ENCODE peak calls at places on chromosome 18, in four cellular contexts. One of them, this sample, is unnamed.

GRCh38 chr18:44859751-44860458 is 179.2 kb downstream of the SETBP1 start:
- DNase-seq in activated naive CD4-positive, alpha-beta T cell treated with anti-CD3 and anti-CD28 coated beads, Interleukin-2, amount 50 U/mL, for 72 hours: no peak
- DNase-seq in astrocyte of the hippocampus: no peak
- DNase-seq in SW 1271: no peak
- DNase-seq in this sample: no peak

GRCh38 chr18:56575819-56576663 is 62.4 kb downstream of the TXNL1 start:
- DNase-seq in SW 1271: no peak
- DNase-seq in activated naive CD4-positive, alpha-beta T cell treated with anti-CD3 and anti-CD28 coated beads, Interleukin-2, amount 50 U/mL, for 72 hours: peak
- DNase-seq in astrocyte of the hippocampus: peak
- DNase-seq in this sample: no peak

GRCh38 chr18:36655074-36655473 is 173.7 kb downstream of the TPGS2 start:
- DNase-seq in SW 1271: no peak
- DNase-seq in astrocyte of the hippocampus: peak
- DNase-seq in activated naive CD4-positive, alpha-beta T cell treated with anti-CD3 and anti-CD28 coated beads, Interleukin-2, amount 50 U/mL, for 72 hours: no peak
- DNase-seq in this sample: no peak

GRCh38 chr18:60905699-60906098 is 427.5 kb upstream of the CDH20 start:
- DNase-seq in astrocyte of the hippocampus: peak
- DNase-seq in SW 1271: no peak
- DNase-seq in activated naive CD4-positive, alpha-beta T cell treated with anti-CD3 and anti-CD28 coated beads, Interleukin-2, amount 50 U/mL, for 72 hours: no peak
- DNase-seq in this sample: no peak

GRCh38 chr18:23487738-23488625 is 15.3 kb upstream of the RMC1 start:
- DNase-seq in activated naive CD4-positive, alpha-beta T cell treated with anti-CD3 and anti-CD28 coated beads, Interleukin-2, amount 50 U/mL, for 72 hours: peak
- DNase-seq in astrocyte of the hippocampus: peak
- DNase-seq in SW 1271: no peak
- DNase-seq in this sample: no peak

GRCh38 chr18:28411806-28412205 is 234.9 kb upstream of the CDH2 start:
- DNase-seq in astrocyte of the hippocampus: peak
- DNase-seq in activated naive CD4-positive, alpha-beta T cell treated with anti-CD3 and anti-CD28 coated beads, Interleukin-2, amount 50 U/mL, for 72 hours: no peak
- DNase-seq in SW 1271: no peak
- DNase-seq in this sample: no peak

GRCh38 chr18:35713545-35713944 is 132.0 kb downstream of the GALNT1 start:
- DNase-seq in astrocyte of the hippocampus: peak
- DNase-seq in SW 1271: no peak
- DNase-seq in activated naive CD4-positive, alpha-beta T cell treated with anti-CD3 and anti-CD28 coated beads, Interleukin-2, amount 50 U/mL, for 72 hours: no peak
- DNase-seq in this sample: no peak

GRCh38 chr18:43596106-43596712 is 318.9 kb upstream of the SYT4 start:
- DNase-seq in activated naive CD4-positive, alpha-beta T cell treated with anti-CD3 and anti-CD28 coated beads, Interleukin-2, amount 50 U/mL, for 72 hours: no peak
- DNase-seq in SW 1271: no peak
- DNase-seq in astrocyte of the hippocampus: peak
- DNase-seq in this sample: no peak

GRCh38 chr18:23437357-23438045 is 15.6 kb upstream of the RIOK3 start:
- DNase-seq in SW 1271: no peak
- DNase-seq in activated naive CD4-positive, alpha-beta T cell treated with anti-CD3 and anti-CD28 coated beads, Interleukin-2, amount 50 U/mL, for 72 hours: peak
- DNase-seq in astrocyte of the hippocampus: peak
- DNase-seq in this sample: peak

GRCh38 chr18:49399003-49399402 is 61.4 kb downstream of the DYM start:
- DNase-seq in activated naive CD4-positive, alpha-beta T cell treated with anti-CD3 and anti-CD28 coated beads, Interleukin-2, amount 50 U/mL, for 72 hours: no peak
- DNase-seq in SW 1271: no peak
- DNase-seq in astrocyte of the hippocampus: no peak
- DNase-seq in this sample: no peak

GRCh38 chr18:9951022-9951859 is 37.4 kb downstream of the VAPA start:
- DNase-seq in SW 1271: no peak
- DNase-seq in activated naive CD4-positive, alpha-beta T cell treated with anti-CD3 and anti-CD28 coated beads, Interleukin-2, amount 50 U/mL, for 72 hours: no peak
- DNase-seq in astrocyte of the hippocampus: peak
- DNase-seq in this sample: no peak

GRCh38 chr18:26436176-26437031 is 111.9 kb downstream of the KCTD1 start:
- DNase-seq in activated naive CD4-positive, alpha-beta T cell treated with anti-CD3 and anti-CD28 coated beads, Interleukin-2, amount 50 U/mL, for 72 hours: no peak
- DNase-seq in astrocyte of the hippocampus: peak
- DNase-seq in SW 1271: no peak
- DNase-seq in this sample: no peak

GRCh38 chr18:21703241-21703820 is 1.2 kb downstream of the ABHD3 start:
- DNase-seq in SW 1271: no peak
- DNase-seq in astrocyte of the hippocampus: no peak
- DNase-seq in activated naive CD4-positive, alpha-beta T cell treated with anti-CD3 and anti-CD28 coated beads, Interleukin-2, amount 50 U/mL, for 72 hours: peak
- DNase-seq in this sample: no peak

GRCh38 chr18:28511421-28511821 is 334.5 kb upstream of the CDH2 start:
- DNase-seq in astrocyte of the hippocampus: peak
- DNase-seq in SW 1271: no peak
- DNase-seq in activated naive CD4-positive, alpha-beta T cell treated with anti-CD3 and anti-CD28 coated beads, Interleukin-2, amount 50 U/mL, for 72 hours: no peak
- DNase-seq in this sample: no peak

GRCh38 chr18:29083545-29083944 is 906.6 kb upstream of the CDH2 start:
- DNase-seq in activated naive CD4-positive, alpha-beta T cell treated with anti-CD3 and anti-CD28 coated beads, Interleukin-2, amount 50 U/mL, for 72 hours: no peak
- DNase-seq in astrocyte of the hippocampus: peak
- DNase-seq in SW 1271: no peak
- DNase-seq in this sample: no peak

GRCh38 chr18:25278415-25278814 is 73.6 kb downstream of the ZNF521 start:
- DNase-seq in astrocyte of the hippocampus: peak
- DNase-seq in SW 1271: no peak
- DNase-seq in activated naive CD4-positive, alpha-beta T cell treated with anti-CD3 and anti-CD28 coated beads, Interleukin-2, amount 50 U/mL, for 72 hours: no peak
- DNase-seq in this sample: no peak

GRCh38 chr18:8706981-8707940 is 1.9 kb downstream of the MTCL1 start:
- DNase-seq in astrocyte of the hippocampus: peak
- DNase-seq in SW 1271: peak
- DNase-seq in activated naive CD4-positive, alpha-beta T cell treated with anti-CD3 and anti-CD28 coated beads, Interleukin-2, amount 50 U/mL, for 72 hours: no peak
- DNase-seq in this sample: no peak

GRCh38 chr18:41938445-41938844 is 16.6 kb upstream of the PIK3C3 start:
- DNase-seq in activated naive CD4-positive, alpha-beta T cell treated with anti-CD3 and anti-CD28 coated beads, Interleukin-2, amount 50 U/mL, for 72 hours: no peak
- DNase-seq in SW 1271: peak
- DNase-seq in astrocyte of the hippocampus: peak
- DNase-seq in this sample: no peak

GRCh38 chr18:24185805-24186204 is 46.9 kb downstream of the CABYR start:
- DNase-seq in astrocyte of the hippocampus: no peak
- DNase-seq in SW 1271: no peak
- DNase-seq in activated naive CD4-positive, alpha-beta T cell treated with anti-CD3 and anti-CD28 coated beads, Interleukin-2, amount 50 U/mL, for 72 hours: no peak
- DNase-seq in this sample: no peak